ENCODE peak calls at places on chromosomes 1 and 21, in six cellular contexts. D, C, R, X, J and T are unnamed samples.

GRCh38 chr1:3659093-3659492 is 6.8 kb downstream of the TP73 start:
- ATAC-seq in R (no peak), D (no peak), C (no peak), J (no peak), X (no peak), T (no peak)

GRCh38 chr1:244349103-244349531 is 102.6 kb downstream of the ADSS2 start:
- ATAC-seq in R (no peak), C (no peak), X (no peak), D (no peak), J (peak), T (peak)

GRCh38 chr1:224169876-224170275 is 13.2 kb upstream of the DEGS1 start:
- ATAC-seq in X (no peak), R (no peak), D (no peak), C (no peak), J (no peak), T (no peak)

GRCh38 chr1:15386128-15386824 is 23.4 kb upstream of the EFHD2 start:
- ATAC-seq in J (no peak), X (no peak), D (no peak), R (no peak), C (no peak), T (no peak)

GRCh38 chr1:245621589-245621988 is 466.8 kb downstream of the KIF26B start:
- ATAC-seq in R (peak), X (peak), D (no peak), C (no peak), J (no peak), T (no peak)

GRCh38 chr21:41635874-41636273 is 127.9 kb upstream of the TMPRSS2 start:
- ATAC-seq in J (no peak), D (no peak), X (no peak), C (no peak), R (no peak), T (no peak)

GRCh38 chr21:42389449-42389835 is 6.4 kb downstream of the TMPRSS3 start:
- ATAC-seq in R (no peak), D (peak), X (peak), C (peak), J (no peak), T (no peak)

GRCh38 chr21:16218682-16219343 is 489.0 kb downstream of the USP25 start:
- ATAC-seq in D (peak), R (no peak), C (no peak), J (no peak), X (no peak), T (no peak)

GRCh38 chr21:15206514-15206913 is 141.7 kb upstream of the NRIP1 start:
- ATAC-seq in D (no peak), X (no peak), R (peak), J (no peak), C (no peak), T (no peak)

GRCh38 chr1:155016231-155016831 is 13.7 kb downstream of the ZBTB7B start:
- ATAC-seq in C (no peak), J (no peak), R (no peak), D (no peak), X (no peak), T (no peak)

GRCh38 chr1:234924450-234925355 is 203.9 kb downstream of the TOMM20 start:
- ATAC-seq in X (no peak), D (no peak), R (no peak), J (no peak), C (no peak), T (no peak)

GRCh38 chr1:87894041-87894440 is 565.4 kb downstream of the LMO4 start:
- ATAC-seq in R (no peak), X (no peak), J (no peak), D (no peak), C (no peak), T (no peak)

GRCh38 chr1:179251675-179252074 is 22.2 kb upstream of the ABL2 start:
- ATAC-seq in J (peak), X (peak), C (no peak), D (peak), R (peak), T (no peak)

GRCh38 chr1:100861379-100861778 is 33.3 kb downstream of the EXTL2 start:
- ATAC-seq in C (no peak), J (no peak), D (no peak), X (no peak), R (no peak), T (no peak)

GRCh38 chr1:248094884-248095283 is at the start of gene OR2L13:
- ATAC-seq in D (no peak), J (no peak), C (no peak), X (no peak), R (no peak), T (no peak)

GRCh38 chr1:149936076-149936991 is at the start of gene MTMR11:
- ATAC-seq in X (peak), J (peak), R (peak), C (peak), D (peak), T (peak)

GRCh38 chr1:41387667-41388091 is 26.4 kb downstream of the FOXO6 start:
- ATAC-seq in C (peak), X (peak), D (no peak), R (no peak), J (no peak), T (peak)

GRCh38 chr1:225343618-225344017 is 84.2 kb downstream of the LBR start:
- ATAC-seq in D (no peak), R (peak), C (no peak), X (peak), J (peak), T (no peak)

GRCh38 chr1:234597894-234598293 is 12.1 kb downstream of the IRF2BP2 start:
- ATAC-seq in R (peak), D (no peak), C (no peak), X (no peak), J (no peak), T (no peak)

GRCh38 chr1:87410771-87411170 is 82.1 kb downstream of the LMO4 start:
- ATAC-seq in R (no peak), X (no peak), C (no peak), J (no peak), D (no peak), T (no peak)

GRCh38 chr1:151924691-151925587 is 15.6 kb upstream of the THEM4 start:
- ATAC-seq in J (no peak), C (no peak), X (no peak), D (no peak), R (peak), T (no peak)

GRCh38 chr1:185155600-185156320 is 993 bp downstream of the TRMT1L start:
- ATAC-seq in R (peak), C (no peak), J (peak), X (peak), D (peak), T (no peak)

GRCh38 chr1:25926731-25927496 is 20.7 kb upstream of the STMN1 start:
- ATAC-seq in D (no peak), X (peak), C (no peak), J (no peak), R (no peak), T (no peak)

GRCh38 chr1:8166436-8166835 is 140.3 kb upstream of the ERRFI1 start:
- ATAC-seq in C (no peak), D (no peak), X (no peak), J (no peak), R (no peak), T (no peak)

GRCh38 chr1:27445177-27445936 is 44.6 kb downstream of the WASF2 start:
- ATAC-seq in D (no peak), C (no peak), X (no peak), J (no peak), R (peak), T (no peak)

GRCh38 chr1:107597290-107597689 is 367.7 kb downstream of the VAV3 start:
- ATAC-seq in J (no peak), R (no peak), D (peak), C (no peak), X (no peak), T (no peak)

GRCh38 chr21:15682977-15683376 is 46.8 kb upstream of the USP25 start:
- ATAC-seq in D (no peak), C (no peak), R (no peak), X (no peak), J (no peak), T (no peak)

GRCh38 chr1:106883208-106883607 is 173.3 kb upstream of the PRMT6 start:
- ATAC-seq in C (no peak), R (no peak), D (no peak), J (no peak), X (no peak), T (no peak)

GRCh38 chr1:40153073-40153770 is 8.0 kb upstream of the RLF start:
- ATAC-seq in D (no peak), X (peak), R (peak), J (peak), C (no peak), T (peak)

DNA sequence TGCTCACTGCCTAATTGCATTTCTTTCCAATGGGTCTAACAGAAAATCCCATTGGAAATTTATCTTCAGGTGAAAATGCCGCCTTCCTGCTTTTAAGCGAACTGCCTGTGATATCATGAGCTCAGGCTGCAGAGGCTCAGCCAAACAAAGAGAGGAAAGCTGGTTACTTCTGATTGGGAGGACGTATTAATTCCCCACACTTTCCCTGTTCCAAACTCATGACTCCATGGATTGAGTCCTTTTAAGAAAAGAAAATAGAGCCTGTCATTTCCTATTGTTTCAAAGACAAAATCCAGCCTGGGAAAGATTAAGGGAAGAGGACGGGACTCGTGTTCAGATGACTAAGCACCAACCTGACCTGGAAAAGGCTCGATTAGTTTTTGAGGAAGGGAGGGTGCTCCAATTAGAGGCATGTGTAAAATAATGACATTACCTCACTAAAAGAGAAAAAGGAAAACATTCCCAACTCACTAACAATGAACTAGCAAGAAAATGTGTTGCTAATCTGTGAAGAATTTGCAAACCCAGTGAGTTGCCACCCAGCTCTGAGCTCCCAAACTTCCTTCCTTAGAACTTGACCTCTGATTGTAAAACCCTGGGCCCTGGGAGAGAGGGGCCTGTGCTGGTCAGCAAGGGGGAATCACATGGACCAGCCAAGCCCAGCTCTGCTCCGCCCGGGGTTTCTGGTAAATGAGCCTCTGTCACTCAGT is 61.2 kb downstream of the TCP10L start:
- ATAC-seq in J (no peak), D (no peak), C (no peak), X (no peak), R (no peak), T (peak)
- TF ChIP-seq POLR2A in J (no peak), D (no peak), C (no peak), X (no peak), R (no peak), T (no peak)

GRCh38 chr1:159923203-159924024 is 1.9 kb downstream of the TAGLN2 start:
- ATAC-seq in X (peak), C (peak), D (peak), J (peak), R (peak), T (peak)
- TF ChIP-seq EP300 in X (peak), C (peak), D (no peak), J (no peak), R (peak), T (no peak)

GRCh38 chr1:59061876-59062275 is 235.0 kb upstream of the FGGY start:
- ATAC-seq in D (no peak), C (peak), X (peak), R (peak), J (peak), T (peak)
- TF ChIP-seq POLR2A in D (no peak), C (no peak), X (no peak), R (no peak), J (no peak), T (peak)

GRCh38 chr1:201275266-201275666 is 8.0 kb upstream of the PKP1 start:
- ATAC-seq in R (no peak), X (no peak), J (peak), D (no peak), C (no peak), T (no peak)

GRCh38 chr1:201270616-201271390 is 12.5 kb upstream of the PKP1 start:
- ATAC-seq in D (no peak), C (no peak), R (no peak), J (no peak), X (no peak), T (no peak)

GRCh38 chr1:201269900-201270410 is 13.4 kb upstream of the PKP1 start:
- ATAC-seq in J (no peak), R (no peak), C (no peak), D (no peak), X (no peak), T (no peak)

GRCh38 chr1:201274616-201275265 is 8.6 kb upstream of the PKP1 start:
- ATAC-seq in C (no peak), D (no peak), R (no peak), J (peak), X (no peak), T (no peak)

GRCh38 chr1:201272838-201273237 is 10.5 kb upstream of the PKP1 start:
- ATAC-seq in C (no peak), D (no peak), X (no peak), R (no peak), J (no peak), T (no peak)
- TF ChIP-seq EP300 in C (no peak), D (no peak), X (no peak), R (no peak), J (no peak), T (no peak)

GRCh38 chr1:96721053-96721381 is 567 bp upstream of the PTBP2 start:
- ATAC-seq in J (peak), D (peak), R (no peak), C (no peak), X (peak), T (peak)

GRCh38 chr1:96722161-96722908 is 751 bp downstream of the PTBP2 start:
- ATAC-seq in D (peak), C (peak), J (peak), X (peak), R (peak), T (peak)

GRCh38 chr1:96723372-96723771 is 1.8 kb downstream of the PTBP2 start:
- ATAC-seq in X (no peak), C (no peak), R (no peak), D (no peak), J (no peak), T (no peak)

DNA sequence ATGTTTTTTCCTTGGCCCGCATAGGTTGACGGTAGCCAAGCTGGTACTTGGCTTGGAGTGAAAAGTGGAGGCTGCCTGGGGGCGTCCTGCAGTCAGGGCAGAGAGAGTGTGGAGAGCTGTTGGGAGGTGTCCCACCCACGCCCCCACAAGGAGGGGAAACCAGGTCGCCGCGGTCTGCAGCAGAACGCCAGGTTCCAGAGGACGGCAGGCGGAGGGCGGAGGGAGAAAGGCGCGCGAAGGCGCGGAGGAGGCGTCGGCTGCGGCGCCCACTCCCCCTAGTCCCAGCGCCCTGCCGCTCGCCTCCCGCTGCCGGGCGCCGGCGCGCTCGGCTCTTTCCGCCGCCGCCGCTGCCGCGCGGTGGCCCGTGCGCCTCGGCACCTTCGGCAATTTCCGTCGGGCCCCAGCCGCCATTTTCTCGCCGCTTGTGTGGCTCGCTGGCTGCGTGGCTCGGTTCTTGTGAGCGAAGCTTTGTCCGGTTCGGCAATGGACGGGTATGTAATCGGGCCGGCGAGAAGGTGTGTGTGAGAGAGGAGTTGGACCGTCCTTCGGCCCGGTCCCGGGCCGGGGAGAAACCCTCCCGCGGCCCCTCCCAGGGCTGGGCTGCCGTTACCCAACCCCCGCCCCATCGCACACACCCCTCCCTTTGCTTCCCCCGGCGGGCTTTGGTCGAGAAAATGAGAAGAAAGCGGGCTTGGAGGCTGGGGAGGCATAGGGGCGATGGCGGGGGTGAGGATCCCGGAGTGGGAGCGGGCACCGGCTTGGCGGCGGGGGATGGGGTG is at the start of gene PTBP2:
- ATAC-seq in D (peak), X (peak), J (peak), C (peak), R (peak), T (peak)
- TF ChIP-seq POLR2A in D (peak), X (peak), J (peak), C (peak), R (peak), T (peak)

DNA sequence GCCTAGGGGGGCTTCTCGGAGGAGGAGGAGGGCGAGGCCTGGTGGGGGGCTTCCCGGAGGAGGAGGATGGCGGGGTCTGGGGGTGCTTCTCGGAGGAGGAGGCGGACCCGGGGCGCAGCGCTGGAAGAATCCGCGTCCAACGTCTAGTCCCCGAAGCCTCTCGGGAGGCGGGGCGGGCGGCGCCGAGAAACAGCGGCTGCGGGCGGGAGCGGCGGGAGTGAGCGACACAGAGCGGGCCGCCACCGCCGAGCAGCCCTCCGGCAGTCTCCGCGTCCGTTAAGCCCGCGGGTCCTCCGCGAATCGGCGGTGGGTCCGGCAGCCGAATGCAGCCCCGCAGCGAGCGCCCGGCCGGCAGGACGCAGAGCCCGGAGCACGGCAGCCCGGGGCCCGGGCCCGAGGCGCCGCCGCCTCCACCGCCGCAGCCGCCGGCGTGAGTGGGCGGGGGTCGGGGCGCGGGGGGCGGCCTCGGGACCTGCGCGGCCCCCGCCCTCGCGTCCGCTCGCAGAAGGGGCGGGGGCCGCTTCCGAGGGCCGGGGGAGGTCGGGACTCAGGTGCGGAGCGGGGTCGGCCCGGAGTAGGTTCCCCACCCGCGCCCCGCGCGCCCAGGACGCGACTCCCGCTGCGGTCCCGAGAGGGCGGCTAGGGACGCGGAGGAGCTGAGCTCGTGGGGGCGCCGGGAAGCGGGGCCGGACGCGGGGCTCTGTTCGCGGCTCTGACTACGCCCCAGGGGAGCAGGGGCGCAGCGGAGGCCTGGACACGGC is at the start of gene KLHL17:
- ATAC-seq in D (peak), R (peak), C (no peak), J (peak), X (peak), T (peak)
- TF ChIP-seq EP300 in D (no peak), R (no peak), C (no peak), J (no peak), X (peak), T (no peak)

GRCh38 chr1:39105841-39106765 is 80.0 kb downstream of the NDUFS5 start:
- ATAC-seq in D (peak), C (peak), J (peak), X (peak), R (peak), T (peak)
- TF ChIP-seq POLR2A in D (peak), C (no peak), J (no peak), X (no peak), R (peak), T (no peak)

DNA sequence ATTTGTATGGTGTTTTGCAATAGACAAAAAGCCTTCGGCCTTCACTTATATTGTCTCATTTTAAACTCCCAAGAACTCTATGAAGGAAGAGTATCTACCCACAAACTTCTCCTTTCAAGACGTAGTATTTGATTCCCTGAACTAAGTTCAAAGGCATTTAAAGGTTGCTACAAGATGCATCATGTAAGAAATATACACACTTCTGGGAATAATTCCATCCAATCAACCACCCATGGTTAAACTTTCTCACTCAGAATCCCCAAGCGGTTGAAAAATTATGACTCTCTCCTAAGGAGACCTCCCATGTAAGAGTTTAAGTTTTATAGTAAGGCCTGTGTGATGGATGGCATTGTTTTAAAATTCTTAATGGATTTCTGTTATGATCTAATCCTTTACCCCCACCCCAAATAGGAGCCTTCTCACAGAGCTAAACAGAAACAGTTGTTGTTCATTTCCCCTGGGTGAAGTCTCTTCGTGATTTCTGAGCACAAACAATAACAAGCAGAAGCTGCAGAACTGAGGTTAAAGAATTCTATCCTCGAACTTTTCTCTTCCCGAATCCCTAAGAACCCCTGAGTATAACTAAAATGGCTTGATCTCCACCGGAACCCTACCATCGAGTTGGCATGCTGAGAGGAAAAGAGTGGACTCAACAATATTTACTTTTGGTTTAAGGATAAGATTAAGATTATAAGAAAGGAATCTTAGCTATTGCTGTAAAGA is 185.0 kb downstream of the TGFBR3 start:
- ATAC-seq in J (no peak), X (no peak), R (no peak), C (no peak), D (no peak), T (no peak)
- TF ChIP-seq EP300 in J (no peak), X (no peak), R (no peak), C (no peak), D (no peak), T (no peak)

GRCh38 chr1:19643113-19643512 is 998 bp upstream of the NBL1 start:
- ATAC-seq in X (peak), J (peak), D (peak), R (peak), C (no peak), T (no peak)
- TF ChIP-seq POLR2A in X (no peak), J (peak), D (no peak), R (no peak), C (no peak), T (no peak)